ENCODE peak calls at places on chromosomes 13 and 19, in six cellular contexts. V is HS-27A, D is progenitor cell of endocrine pancreas, L is ELR, F is NCI-H524 treated with DMSO at 0.1 percent for 48 hours, Y is pancreas. Q is an unnamed sample.

GRCh38 chr19:3969435-3970312 is 1.2 kb downstream of the DAPK3 start:
- DNase-seq in V (peak), L (peak), F (no peak), Y (peak), D (peak), Q (peak)

GRCh38 chr19:14916848-14917247 is 24.4 kb upstream of the OR7C2 start:
- DNase-seq in F (no peak), D (no peak), V (no peak), L (peak), Y (no peak), Q (no peak)

GRCh38 chr19:34579281-34580054 is 97.5 kb downstream of the SCGB2B2 start:
- DNase-seq in D (no peak), F (no peak), V (no peak), L (no peak), Y (no peak), Q (no peak)

GRCh38 chr19:940591-941291 is 14.9 kb downstream of the ARID3A start:
- DNase-seq in D (no peak), F (no peak), Y (peak), V (peak), L (no peak), Q (peak)

GRCh38 chr19:7679017-7679720 is 1.5 kb upstream of the TRAPPC5 start:
- DNase-seq in L (no peak), D (no peak), F (peak), V (no peak), Y (no peak), Q (peak)

GRCh38 chr13:88042489-88042888 is 371.3 kb downstream of the SLITRK5 start:
- DNase-seq in F (no peak), Y (no peak), D (no peak), V (no peak), L (peak), Q (no peak)

GRCh38 chr19:45913874-45914830 is at the start of gene NANOS2:
- DNase-seq in L (peak), Y (no peak), D (no peak), V (no peak), F (no peak), Q (no peak)

GRCh38 chr19:10979950-10980349 is 19.1 kb downstream of the SMARCA4 start:
- DNase-seq in L (no peak), D (no peak), Y (no peak), V (no peak), F (no peak), Q (no peak)

GRCh38 chr19:47561440-47562045 is 11.4 kb downstream of the ZNF541 start:
- DNase-seq in L (no peak), D (no peak), F (no peak), Y (no peak), V (no peak), Q (no peak)

GRCh38 chr19:47429140-47429793 is 9.9 kb upstream of the MEIS3 start:
- DNase-seq in V (no peak), Y (no peak), D (no peak), F (no peak), L (no peak), Q (no peak)

GRCh38 chr13:108957369-108958012 is 328.1 kb downstream of the MYO16 start:
- DNase-seq in F (no peak), Y (no peak), D (no peak), V (no peak), L (peak), Q (no peak)

Q was measured in ureter.